ENCODE peak calls at places on chromosomes 5 and 9, in six cellular contexts. D, W, M, I, C and F are unnamed samples.

GRCh38 chr5:66223637-66224036 is 79.5 kb downstream of the SREK1 start:
- DNase-seq in C (no peak), D (no peak), W (peak), I (no peak), M (no peak), F (no peak)

GRCh38 chr5:8825161-8825757 is 720.6 kb downstream of the SEMA5A start:
- DNase-seq in I (no peak), M (no peak), W (no peak), C (no peak), D (no peak), F (no peak)

GRCh38 chr5:5699062-5699461 is 276.6 kb downstream of the ICE1 start:
- DNase-seq in I (no peak), D (no peak), C (no peak), W (peak), M (no peak), F (no peak)

GRCh38 chr5:111099058-111099778 is 7.1 kb downstream of the WDR36 start:
- DNase-seq in C (no peak), D (no peak), M (no peak), I (no peak), W (no peak), F (no peak)

GRCh38 chr9:69168709-69169217 is 5.3 kb upstream of the TJP2 start:
- DNase-seq in W (peak), I (no peak), D (peak), M (no peak), C (no peak), F (no peak)

GRCh38 chr9:86413966-86414880 is 60.0 kb upstream of the TUT7 start:
- DNase-seq in I (no peak), D (peak), C (no peak), W (peak), M (peak), F (no peak)

GRCh38 chr5:133189881-133190280 is 138.1 kb downstream of the HSPA4 start:
- DNase-seq in M (no peak), C (no peak), D (no peak), W (no peak), I (no peak), F (no peak)

GRCh38 chr9:17477816-17478215 is 101.0 kb upstream of the SH3GL2 start:
- DNase-seq in C (no peak), M (no peak), W (no peak), D (no peak), I (no peak), F (no peak)

GRCh38 chr5:132220476-132220875 is 7.2 kb downstream of the P4HA2 start:
- DNase-seq in W (no peak), D (no peak), I (no peak), C (no peak), M (no peak), F (no peak)

GRCh38 chr5:14185336-14186131 is 42.4 kb downstream of the TRIO start:
- DNase-seq in W (no peak), I (no peak), D (no peak), M (no peak), C (no peak), F (no peak)

GRCh38 chr9:121013911-121014310 is 36.2 kb downstream of the C5 start:
- DNase-seq in M (no peak), D (no peak), I (no peak), C (no peak), W (no peak), F (no peak)

GRCh38 chr5:126139773-126140172 is 283.4 kb upstream of the GRAMD2B start:
- DNase-seq in D (no peak), W (no peak), M (no peak), I (no peak), C (no peak), F (no peak)

DNA sequence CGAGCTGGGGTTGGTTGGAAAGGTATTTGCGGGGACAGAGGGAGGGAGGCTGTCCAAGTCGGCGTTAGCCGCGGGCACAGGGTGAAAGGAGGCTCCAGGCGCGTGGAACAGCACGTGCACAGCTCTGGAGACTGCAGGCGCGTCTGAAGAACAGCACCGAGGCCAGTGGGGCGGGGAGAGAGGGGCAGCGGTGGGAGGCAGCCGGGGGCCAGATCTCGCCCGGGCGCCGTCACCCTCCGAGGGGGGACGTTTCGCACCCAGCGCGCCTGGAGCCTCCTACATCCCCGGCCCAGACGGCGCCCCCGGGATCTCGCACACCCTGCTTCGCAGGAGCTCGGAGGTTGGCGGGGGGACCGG is 79.6 kb downstream of the NTNG2 start:
- DNase-seq in C (no peak), M (no peak), D (no peak), I (no peak), W (no peak), F (no peak)
- H3K4me3 ChIP-seq in C (peak), M (peak), D (peak), I (peak), W (peak), F (peak)

GRCh38 chr9:93654351-93654961 is 78.1 kb downstream of the PHF2 start:
- DNase-seq in W (no peak), D (no peak), M (no peak), I (no peak), C (no peak), F (no peak)

GRCh38 chr9:93653762-93654161 is 77.4 kb downstream of the PHF2 start:
- DNase-seq in W (no peak), I (no peak), D (no peak), M (no peak), C (no peak), F (no peak)

GRCh38 chr9:93650448-93650847 is 74.1 kb downstream of the PHF2 start:
- DNase-seq in D (no peak), M (no peak), W (no peak), C (no peak), I (no peak), F (no peak)

GRCh38 chr9:93651521-93651950 is 75.2 kb downstream of the PHF2 start:
- DNase-seq in I (no peak), M (no peak), W (no peak), C (no peak), D (no peak), F (no peak)

GRCh38 chr9:93652604-93653592 is 76.5 kb downstream of the PHF2 start:
- DNase-seq in M (no peak), W (no peak), I (no peak), C (no peak), D (no peak), F (no peak)
- TF ChIP-seq GABPA in M (no peak), W (no peak), I (no peak), C (no peak), D (no peak), F (no peak)

GRCh38 chr5:178382689-178383276 is 150.2 kb upstream of the PHYKPL start:
- DNase-seq in C (no peak), W (no peak), I (no peak), M (peak), D (no peak), F (no peak)
- H3K4me3 ChIP-seq in C (no peak), W (no peak), I (no peak), M (no peak), D (no peak), F (no peak)

DNA sequence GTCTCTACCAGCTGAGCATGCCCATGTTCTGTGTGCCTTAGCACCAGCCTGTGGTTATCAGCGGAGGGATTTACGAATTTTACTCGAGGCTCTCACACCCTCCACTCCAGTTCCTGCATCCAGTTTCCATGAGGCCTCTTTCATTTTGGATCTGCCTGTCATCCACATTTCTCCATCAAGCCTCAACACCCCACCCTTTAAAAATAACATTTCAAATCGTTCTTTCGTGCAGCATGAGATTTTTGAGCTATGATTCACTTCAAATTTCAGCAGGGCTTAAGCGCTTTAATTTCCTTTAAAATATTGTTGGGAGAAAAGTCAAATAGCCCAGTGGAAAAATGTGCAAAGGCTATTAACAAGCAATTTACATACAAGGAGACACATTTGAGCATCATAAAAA is 103.1 kb downstream of the MSX2 start:
- DNase-seq in C (no peak), D (no peak), W (no peak), I (no peak), M (no peak), F (no peak)
- TF ChIP-seq GABPA in C (no peak), D (no peak), W (no peak), I (no peak), M (no peak), F (no peak)